ENCODE peak calls at places on chromosomes 12 and 14, in six cellular contexts. One of them, this sample, is unnamed.

GRCh38 chr12:20731274-20731673 is 36.1 kb downstream of the SLCO1C1 start:
- DNase-seq in WTC11: no peak
- DNase-seq in A549: no peak
- DNase-seq in H1: no peak
- DNase-seq in HepG2: no peak
- DNase-seq in K562: no peak
- DNase-seq in this sample: no peak

GRCh38 chr12:13100610-13100881 is 2.9 kb downstream of the GSG1 start:
- DNase-seq in WTC11: no peak
- DNase-seq in K562: no peak
- DNase-seq in H1: no peak
- DNase-seq in HepG2: no peak
- DNase-seq in A549: no peak
- DNase-seq in this sample: no peak

GRCh38 chr12:49030119-49030518 is 11.5 kb upstream of the PRKAG1 start:
- DNase-seq in K562: no peak
- DNase-seq in HepG2: no peak
- DNase-seq in H1: no peak
- DNase-seq in A549: no peak
- DNase-seq in WTC11: no peak
- DNase-seq in this sample: no peak

GRCh38 chr12:71786840-71787239 is 32.2 kb downstream of the RAB21 start:
- DNase-seq in K562: no peak
- DNase-seq in A549: no peak
- DNase-seq in WTC11: no peak
- DNase-seq in HepG2: no peak
- DNase-seq in H1: no peak
- DNase-seq in this sample: no peak

GRCh38 chr12:100539209-100539608 is 34.3 kb upstream of the GAS2L3 start:
- DNase-seq in A549: no peak
- DNase-seq in WTC11: peak; percentile 68
- DNase-seq in K562: no peak
- DNase-seq in H1: no peak
- DNase-seq in HepG2: no peak
- DNase-seq in this sample: peak; percentile 30

GRCh38 chr14:96502621-96503251 is 554 bp downstream of the PAPOLA start:
- DNase-seq in HepG2: peak; percentile 26
- DNase-seq in H1: no peak
- DNase-seq in K562: peak; percentile 74
- DNase-seq in WTC11: peak; percentile 56
- DNase-seq in A549: peak; percentile 51
- DNase-seq in this sample: peak; percentile 68

GRCh38 chr14:65263161-65263788 is 149.3 kb upstream of the FUT8 start:
- DNase-seq in H1: no peak
- DNase-seq in K562: no peak
- DNase-seq in WTC11: no peak
- DNase-seq in A549: no peak
- DNase-seq in HepG2: no peak
- DNase-seq in this sample: peak; percentile 40

GRCh38 chr12:66403746-66404145 is 101.5 kb downstream of the HELB start:
- DNase-seq in HepG2: no peak
- DNase-seq in A549: no peak
- DNase-seq in K562: no peak
- DNase-seq in H1: no peak
- DNase-seq in WTC11: no peak
- DNase-seq in this sample: no peak

GRCh38 chr14:104694991-104695659 is 5.7 kb downstream of the INF2 start:
- DNase-seq in HepG2: no peak
- DNase-seq in K562: no peak
- DNase-seq in H1: no peak
- DNase-seq in A549: no peak
- DNase-seq in WTC11: no peak
- DNase-seq in this sample: no peak

GRCh38 chr12:132803883-132804282 is 24.8 kb downstream of the GOLGA3 start:
- DNase-seq in A549: no peak
- DNase-seq in K562: no peak
- DNase-seq in HepG2: no peak
- DNase-seq in H1: no peak
- DNase-seq in WTC11: no peak
- DNase-seq in this sample: no peak

GRCh38 chr14:52873096-52873495 is 77.8 kb downstream of the FERMT2 start:
- DNase-seq in WTC11: no peak
- DNase-seq in K562: no peak
- DNase-seq in H1: no peak
- DNase-seq in HepG2: no peak
- DNase-seq in A549: no peak
- DNase-seq in this sample: no peak

GRCh38 chr12:113296557-113297213 is 38.2 kb downstream of the SLC8B1 start:
- DNase-seq in WTC11: no peak
- DNase-seq in K562: no peak
- DNase-seq in HepG2: no peak
- DNase-seq in H1: no peak
- DNase-seq in A549: no peak
- DNase-seq in this sample: no peak

GRCh38 chr12:15691372-15691771 is 97.8 kb downstream of the EPS8 start:
- DNase-seq in H1: no peak
- DNase-seq in A549: no peak
- DNase-seq in HepG2: no peak
- DNase-seq in WTC11: no peak
- DNase-seq in K562: no peak
- DNase-seq in this sample: no peak

GRCh38 chr12:102816816-102817434 is 100.1 kb downstream of the PAH start:
- DNase-seq in HepG2: peak; percentile 24
- DNase-seq in K562: peak; percentile 51
- DNase-seq in A549: peak; percentile 15
- DNase-seq in H1: no peak
- DNase-seq in WTC11: no peak
- DNase-seq in this sample: peak; percentile 3

GRCh38 chr14:38053684-38054083 is 154.0 kb upstream of the SSTR1 start:
- DNase-seq in A549: no peak
- DNase-seq in HepG2: no peak
- DNase-seq in WTC11: no peak
- DNase-seq in H1: no peak
- DNase-seq in K562: no peak
- DNase-seq in this sample: no peak

GRCh38 chr14:55580401-55581010 is 499 bp downstream of the KTN1 start:
- DNase-seq in H1: no peak
- DNase-seq in HepG2: no peak
- DNase-seq in A549: no peak
- DNase-seq in WTC11: peak; percentile 57
- DNase-seq in K562: peak; percentile 69
- DNase-seq in this sample: peak; percentile 35

GRCh38 chr14:55579724-55580400 is at the start of gene KTN1:
- DNase-seq in HepG2: peak; percentile 50
- DNase-seq in A549: peak; percentile 58
- DNase-seq in H1: no peak
- DNase-seq in WTC11: peak; percentile 72
- DNase-seq in K562: peak; percentile 79
- DNase-seq in this sample: peak; percentile 76

GRCh38 chr14:55581011-55581806 is 1.2 kb downstream of the KTN1 start:
- DNase-seq in HepG2: peak; percentile 23
- DNase-seq in WTC11: peak; percentile 42
- DNase-seq in A549: peak; percentile 26
- DNase-seq in K562: peak; percentile 10
- DNase-seq in H1: no peak
- DNase-seq in this sample: peak; percentile 47

GRCh38 chr14:55583942-55584468 is 4.0 kb downstream of the KTN1 start:
- DNase-seq in H1: no peak
- DNase-seq in A549: no peak
- DNase-seq in K562: no peak
- DNase-seq in HepG2: peak; percentile 27
- DNase-seq in WTC11: no peak
- DNase-seq in this sample: no peak

DNA sequence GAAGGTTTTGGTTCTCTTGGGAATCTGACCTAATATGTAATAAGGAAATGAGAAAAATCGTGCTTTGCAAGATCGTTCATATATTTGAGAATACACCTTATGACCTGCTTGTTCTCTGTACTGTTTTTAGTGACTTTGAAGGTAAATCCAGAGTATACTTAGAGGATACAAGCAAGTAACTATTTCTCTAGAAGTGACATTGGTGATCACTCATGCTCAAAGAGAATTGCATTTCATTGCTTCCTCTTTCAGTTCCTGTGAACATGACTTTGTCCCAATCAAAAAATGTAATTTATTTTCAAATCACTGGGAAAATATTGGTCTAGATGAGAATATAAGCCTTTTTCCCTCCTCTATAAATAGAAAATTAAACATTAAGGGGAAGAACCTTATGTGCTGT is 2.7 kb downstream of the KTN1 start:
- DNase-seq in HepG2: no peak
- DNase-seq in A549: no peak
- DNase-seq in H1: no peak
- DNase-seq in K562: no peak
- DNase-seq in WTC11: no peak
- DNase-seq in this sample: no peak
- TF ChIP-seq JUN in HepG2: no peak
- TF ChIP-seq JUN in A549: no peak
- TF ChIP-seq JUN in H1: no peak
- TF ChIP-seq JUN in K562: no peak
- TF ChIP-seq JUN in WTC11: no peak
- TF ChIP-seq JUN in this sample: no peak

GRCh38 chr14:93231129-93231979 is 24.3 kb downstream of the UBR7 start:
- DNase-seq in HepG2: no peak
- DNase-seq in WTC11: no peak
- DNase-seq in K562: no peak
- DNase-seq in A549: peak; percentile 78
- DNase-seq in H1: no peak
- DNase-seq in this sample: peak; percentile 71
- TF ChIP-seq JUN in HepG2: no peak
- TF ChIP-seq JUN in WTC11: no peak
- TF ChIP-seq JUN in K562: no peak
- TF ChIP-seq JUN in A549: no peak
- TF ChIP-seq JUN in H1: no peak
- TF ChIP-seq JUN in this sample: no peak

GRCh38 chr12:55142896-55143870 is 17.0 kb downstream of the OR9K2 start:
- DNase-seq in HepG2: peak; percentile 40
- DNase-seq in K562: peak; percentile 55
- DNase-seq in H1: peak; percentile 5
- DNase-seq in WTC11: peak; percentile 63
- DNase-seq in A549: peak; percentile 11
- DNase-seq in this sample: peak; percentile 47
- TF ChIP-seq JUN in HepG2: no peak
- TF ChIP-seq JUN in K562: no peak
- TF ChIP-seq JUN in H1: no peak
- TF ChIP-seq JUN in WTC11: no peak
- TF ChIP-seq JUN in A549: no peak
- TF ChIP-seq JUN in this sample: no peak

GRCh38 chr12:130439250-130439649 is 101.6 kb downstream of the PIWIL1 start:
- DNase-seq in WTC11: no peak
- DNase-seq in H1: no peak
- DNase-seq in A549: no peak
- DNase-seq in K562: no peak
- DNase-seq in HepG2: no peak
- DNase-seq in this sample: no peak
- TF ChIP-seq JUN in WTC11: no peak
- TF ChIP-seq JUN in H1: no peak
- TF ChIP-seq JUN in A549: no peak
- TF ChIP-seq JUN in K562: no peak
- TF ChIP-seq JUN in HepG2: no peak
- TF ChIP-seq JUN in this sample: no peak

DNA sequence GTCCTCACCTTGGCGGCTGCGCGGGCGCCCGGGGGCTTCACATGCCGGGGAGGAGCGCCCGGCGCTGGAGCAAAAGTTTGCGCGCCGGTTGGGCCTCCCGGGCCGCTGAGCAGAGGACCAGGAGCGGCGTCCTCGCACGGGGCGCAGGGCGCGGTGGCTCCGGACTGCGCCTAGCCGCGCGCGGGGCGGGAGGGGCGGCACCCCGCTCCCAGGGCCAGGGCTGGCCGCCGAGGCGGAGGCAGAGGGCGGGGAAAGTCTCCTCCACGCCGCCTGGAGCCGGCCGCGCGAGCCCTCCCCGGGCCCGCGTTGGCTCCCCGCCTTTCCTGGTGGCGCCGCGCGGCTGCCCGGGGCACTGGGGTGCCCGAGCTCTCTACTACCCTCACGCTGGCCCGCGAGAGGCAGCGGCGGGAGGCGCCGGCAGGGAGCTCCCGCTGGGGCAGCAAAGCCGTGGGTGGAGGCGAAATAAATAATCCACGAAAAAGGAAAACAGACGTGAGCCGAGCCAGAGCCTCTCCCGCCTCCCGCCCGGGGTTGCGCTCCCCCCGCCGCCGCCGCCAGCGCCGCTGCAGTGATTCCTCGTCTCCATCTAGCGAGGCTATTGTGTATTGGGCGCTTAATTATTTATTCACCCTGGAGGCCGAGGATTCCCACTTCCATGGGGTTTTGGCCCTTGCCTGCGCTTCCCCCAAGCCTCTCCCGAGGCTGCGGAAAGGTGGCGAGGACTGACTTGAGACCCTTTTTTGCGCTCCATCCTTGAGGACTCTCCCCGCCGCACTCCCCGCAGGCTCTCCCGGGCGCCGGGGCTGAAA is 476 bp upstream of the PRIMA1 start:
- DNase-seq in A549: peak; percentile 74
- DNase-seq in HepG2: no peak
- DNase-seq in WTC11: peak; percentile 69
- DNase-seq in K562: no peak
- DNase-seq in H1: no peak
- DNase-seq in this sample: no peak
- TF ChIP-seq JUN in A549: no peak
- TF ChIP-seq JUN in HepG2: no peak
- TF ChIP-seq JUN in WTC11: no peak
- TF ChIP-seq JUN in K562: no peak
- TF ChIP-seq JUN in H1: no peak
- TF ChIP-seq JUN in this sample: no peak

GRCh38 chr12:30784508-30784907 is 29.8 kb upstream of the CAPRIN2 start:
- DNase-seq in HepG2: no peak
- DNase-seq in WTC11: no peak
- DNase-seq in A549: no peak
- DNase-seq in K562: no peak
- DNase-seq in H1: no peak
- DNase-seq in this sample: no peak

GRCh38 chr12:30788754-30789153 is 34.0 kb upstream of the CAPRIN2 start:
- DNase-seq in K562: no peak
- DNase-seq in H1: no peak
- DNase-seq in A549: no peak
- DNase-seq in HepG2: no peak
- DNase-seq in WTC11: no peak
- DNase-seq in this sample: no peak

GRCh38 chr12:30782316-30783173 is 27.8 kb upstream of the CAPRIN2 start:
- DNase-seq in H1: no peak
- DNase-seq in HepG2: no peak
- DNase-seq in K562: no peak
- DNase-seq in A549: no peak
- DNase-seq in WTC11: no peak
- DNase-seq in this sample: no peak

GRCh38 chr12:30783946-30784345 is 29.2 kb upstream of the CAPRIN2 start:
- DNase-seq in WTC11: no peak
- DNase-seq in K562: no peak
- DNase-seq in H1: no peak
- DNase-seq in A549: no peak
- DNase-seq in HepG2: no peak
- DNase-seq in this sample: no peak

GRCh38 chr12:30785630-30786029 is 30.9 kb upstream of the CAPRIN2 start:
- DNase-seq in A549: no peak
- DNase-seq in H1: no peak
- DNase-seq in WTC11: no peak
- DNase-seq in HepG2: no peak
- DNase-seq in K562: no peak
- DNase-seq in this sample: no peak
- TF ChIP-seq JUN in A549: no peak
- TF ChIP-seq JUN in H1: no peak
- TF ChIP-seq JUN in WTC11: no peak
- TF ChIP-seq JUN in HepG2: no peak
- TF ChIP-seq JUN in K562: no peak
- TF ChIP-seq JUN in this sample: no peak